ENCODE peak calls at places on chromosomes 6 and 20, in ten cellular contexts. Q is CD14-positive monocyte, S is astrocyte of the spinal cord, B is HFFc6, I is BJ, K is heart left ventricle, V is upper lobe of right lung, Y is IMR-90, E is natural killer cell, C is astrocyte of the cerebellum. N is an unnamed sample.

GRCh38 chr6:119627908-119628669 is 278.5 kb upstream of the MAN1A1 start:
- DNase-seq in Q (no peak), S (peak), B (no peak), I (no peak), K (no peak), V (no peak), Y (peak), E (no peak), C (no peak), N (no peak)

GRCh38 chr6:158038291-158039177 is 56.9 kb downstream of the SYNJ2 start:
- DNase-seq in Q (no peak), S (no peak), B (no peak), I (no peak), K (no peak), V (peak), Y (no peak), E (no peak), C (no peak), N (no peak)

GRCh38 chr6:170152989-170153388 is 137.9 kb downstream of the DLL1 start:
- DNase-seq in Q (no peak), S (peak), B (no peak), I (no peak), K (peak), V (peak), Y (no peak), E (no peak), C (peak), N (no peak)

GRCh38 chr6:135305684-135306083 is 124.6 kb downstream of the MYB start:
- DNase-seq in Q (no peak), S (no peak), B (no peak), I (no peak), K (no peak), V (no peak), Y (no peak), E (no peak), C (no peak), N (no peak)

GRCh38 chr20:20843982-20844381 is 131.5 kb upstream of the RALGAPA2 start:
- DNase-seq in Q (no peak), S (no peak), B (no peak), I (no peak), K (no peak), V (no peak), Y (no peak), E (no peak), C (no peak), N (no peak)

GRCh38 chr20:38156280-38156679 is 8.8 kb downstream of the TGM2 start:
- DNase-seq in Q (no peak), S (no peak), B (no peak), I (no peak), K (no peak), V (no peak), Y (no peak), E (no peak), C (no peak), N (no peak)

GRCh38 chr6:126716826-126717514 is 377.1 kb downstream of the CENPW start:
- DNase-seq in Q (no peak), S (no peak), B (no peak), I (no peak), K (no peak), V (no peak), Y (peak), E (no peak), C (no peak), N (no peak)

GRCh38 chr20:8424010-8424409 is 291.9 kb downstream of the PLCB1 start:
- DNase-seq in Q (no peak), S (peak), B (peak), I (no peak), K (no peak), V (no peak), Y (peak), E (no peak), C (no peak), N (no peak)

GRCh38 chr6:37709932-37710565 is 12.4 kb upstream of the MDGA1 start:
- DNase-seq in Q (no peak), S (no peak), B (no peak), I (no peak), K (no peak), V (no peak), Y (no peak), E (no peak), C (no peak), N (no peak)

GRCh38 chr6:14889172-14889571 is 356.7 kb upstream of the JARID2 start:
- DNase-seq in Q (no peak), S (no peak), B (peak), I (no peak), K (no peak), V (no peak), Y (peak), E (no peak), C (no peak), N (no peak)

GRCh38 chr6:1593958-1594314 is 15.8 kb upstream of the FOXC1 start:
- DNase-seq in Q (peak), S (no peak), B (no peak), I (no peak), K (no peak), V (no peak), Y (no peak), E (no peak), C (no peak), N (no peak)

GRCh38 chr6:127178746-127179145 is 60.3 kb downstream of the RSPO3 start:
- DNase-seq in Q (no peak), S (peak), B (no peak), I (no peak), K (no peak), V (no peak), Y (no peak), E (no peak), C (no peak), N (no peak)

GRCh38 chr20:23995905-23996666 is 7.5 kb upstream of the GGTLC1 start:
- DNase-seq in Q (no peak), S (peak), B (no peak), I (no peak), K (peak), V (peak), Y (peak), E (peak), C (peak), N (no peak)

GRCh38 chr20:32017711-32018251 is 7.5 kb downstream of the CCM2L start:
- DNase-seq in Q (no peak), S (no peak), B (no peak), I (no peak), K (no peak), V (peak), Y (no peak), E (no peak), C (no peak), N (peak)

GRCh38 chr6:96032646-96033045 is 16.9 kb downstream of the FUT9 start:
- DNase-seq in Q (no peak), S (no peak), B (no peak), I (no peak), K (no peak), V (no peak), Y (no peak), E (no peak), C (no peak), N (no peak)

GRCh38 chr20:7248392-7248992 is 481.0 kb downstream of the BMP2 start:
- DNase-seq in Q (no peak), S (no peak), B (no peak), I (no peak), K (no peak), V (no peak), Y (no peak), E (no peak), C (no peak), N (no peak)

GRCh38 chr6:21731411-21732031 is 138.0 kb downstream of the SOX4 start:
- DNase-seq in Q (no peak), S (peak), B (peak), I (no peak), K (no peak), V (no peak), Y (peak), E (no peak), C (peak), N (no peak)

GRCh38 chr6:6612308-6612707 is 23.8 kb downstream of the LY86 start:
- DNase-seq in Q (no peak), S (no peak), B (no peak), I (no peak), K (no peak), V (no peak), Y (no peak), E (no peak), C (no peak), N (no peak)

GRCh38 chr6:121791396-121792315 is 356.2 kb downstream of the GJA1 start:
- DNase-seq in Q (no peak), S (no peak), B (no peak), I (no peak), K (no peak), V (no peak), Y (no peak), E (no peak), C (no peak), N (no peak)

GRCh38 chr6:5766260-5766659 is 240.5 kb downstream of the NRN1 start:
- DNase-seq in Q (no peak), S (no peak), B (no peak), I (no peak), K (no peak), V (no peak), Y (no peak), E (no peak), C (no peak), N (no peak)

GRCh38 chr20:51828762-51829161 is 26.4 kb upstream of the SALL4 start:
- DNase-seq in Q (no peak), S (no peak), B (no peak), I (no peak), K (no peak), V (no peak), Y (no peak), E (no peak), C (no peak), N (no peak)

GRCh38 chr6:43391448-43392031 is 22.1 kb upstream of the ZNF318 start:
- DNase-seq in Q (no peak), S (no peak), B (no peak), I (no peak), K (no peak), V (no peak), Y (no peak), E (peak), C (no peak), N (no peak)

GRCh38 chr20:14986026-14986655 is 648.7 kb upstream of the FLRT3 start:
- DNase-seq in Q (no peak), S (peak), B (no peak), I (no peak), K (peak), V (peak), Y (no peak), E (no peak), C (no peak), N (no peak)

GRCh38 chr6:36920049-36920448 is 34.3 kb downstream of the C6orf89 start:
- DNase-seq in Q (no peak), S (no peak), B (no peak), I (no peak), K (no peak), V (no peak), Y (no peak), E (no peak), C (no peak), N (no peak)

GRCh38 chr6:27230758-27231111 is 16.8 kb upstream of the PRSS16 start:
- DNase-seq in Q (no peak), S (no peak), B (no peak), I (no peak), K (no peak), V (no peak), Y (no peak), E (no peak), C (no peak), N (no peak)

GRCh38 chr6:115704028-115704427 is 356.7 kb downstream of the FRK start:
- DNase-seq in Q (no peak), S (no peak), B (no peak), I (no peak), K (no peak), V (no peak), Y (no peak), E (no peak), C (no peak), N (no peak)

GRCh38 chr20:32963176-32963575 is 41.1 kb downstream of the SUN5 start:
- DNase-seq in Q (no peak), S (no peak), B (no peak), I (no peak), K (no peak), V (no peak), Y (no peak), E (no peak), C (no peak), N (no peak)

GRCh38 chr6:26412225-26412624 is 10.2 kb downstream of the BTN3A1 start:
- DNase-seq in Q (no peak), S (no peak), B (peak), I (no peak), K (no peak), V (no peak), Y (no peak), E (no peak), C (no peak), N (no peak)

GRCh38 chr6:39791311-39791710 is 865 bp upstream of the DAAM2 start:
- DNase-seq in Q (no peak), S (peak), B (no peak), I (no peak), K (no peak), V (no peak), Y (no peak), E (no peak), C (no peak), N (no peak)

GRCh38 chr6:109456710-109457595 is 1.4 kb upstream of the MICAL1 start:
- DNase-seq in Q (no peak), S (peak), B (peak), I (peak), K (peak), V (no peak), Y (peak), E (no peak), C (no peak), N (no peak)

GRCh38 chr6:30870546-30870945 is 13.8 kb upstream of the DDR1 start:
- DNase-seq in Q (no peak), S (no peak), B (no peak), I (no peak), K (no peak), V (no peak), Y (no peak), E (no peak), C (no peak), N (no peak)

GRCh38 chr6:90121982-90122381 is 174.7 kb downstream of the BACH2 start:
- DNase-seq in Q (no peak), S (no peak), B (peak), I (no peak), K (no peak), V (no peak), Y (peak), E (no peak), C (no peak), N (no peak)

GRCh38 chr6:90119618-90120017 is 177.0 kb downstream of the BACH2 start:
- DNase-seq in Q (no peak), S (no peak), B (no peak), I (no peak), K (no peak), V (no peak), Y (no peak), E (no peak), C (no peak), N (no peak)

GRCh38 chr6:90113389-90113788 is 183.3 kb downstream of the BACH2 start:
- DNase-seq in Q (no peak), S (no peak), B (no peak), I (no peak), K (no peak), V (no peak), Y (no peak), E (no peak), C (no peak), N (no peak)

GRCh38 chr6:90120327-90120726 is 176.3 kb downstream of the BACH2 start:
- DNase-seq in Q (no peak), S (no peak), B (no peak), I (no peak), K (no peak), V (no peak), Y (no peak), E (no peak), C (no peak), N (no peak)

GRCh38 chr6:90118581-90118980 is 178.1 kb downstream of the BACH2 start:
- DNase-seq in Q (no peak), S (no peak), B (no peak), I (no peak), K (no peak), V (no peak), Y (no peak), E (no peak), C (no peak), N (no peak)
- TF ChIP-seq CTCF in Q (no peak), S (no peak), B (no peak), I (no peak), K (peak), V (no peak), Y (no peak), E (no peak), C (no peak), N (no peak)

DNA sequence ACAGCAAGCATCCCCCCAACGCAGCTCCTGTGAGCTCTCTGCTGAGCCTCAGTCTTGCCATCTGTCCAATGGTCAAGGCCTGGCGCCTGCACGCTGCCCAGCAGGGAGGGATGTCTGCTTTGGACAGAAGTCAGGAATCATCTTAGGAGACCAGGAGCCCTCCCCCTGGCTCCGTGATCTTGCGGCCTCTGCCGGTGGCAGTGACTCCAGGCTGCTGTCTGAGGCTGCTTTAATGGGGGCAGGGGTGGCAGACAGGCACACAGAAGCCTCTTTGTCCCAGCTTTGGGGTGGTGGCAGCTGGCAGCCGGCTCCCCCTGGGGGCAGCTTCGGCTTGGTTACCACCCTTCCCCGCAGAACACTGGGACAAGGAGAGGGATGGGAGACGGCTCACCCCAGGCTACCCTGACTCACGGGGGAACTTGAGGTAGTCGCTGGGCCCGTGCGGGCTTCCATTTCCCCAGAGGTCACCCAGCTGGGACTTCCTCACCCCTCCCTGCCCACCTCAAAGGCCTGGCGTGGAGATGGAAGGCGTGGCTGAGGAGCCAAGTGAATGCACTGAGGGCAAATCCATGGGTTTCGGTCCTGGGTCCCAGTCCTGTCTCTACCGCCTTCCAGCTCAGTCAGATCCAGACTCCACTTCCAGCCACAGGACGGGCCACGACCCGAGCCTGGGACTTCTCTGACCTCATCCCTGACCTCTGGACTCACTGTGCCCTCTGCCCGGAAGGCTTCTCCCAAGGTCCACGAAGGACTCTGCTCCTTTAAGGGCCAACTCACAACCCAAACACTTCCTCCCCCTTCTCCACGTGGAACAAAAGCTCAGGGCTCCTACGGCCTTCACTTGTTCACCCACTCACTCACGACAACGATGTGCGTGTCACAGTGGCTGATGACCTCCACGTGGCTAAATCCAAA is 14.8 kb downstream of the PEDS1 start:
- DNase-seq in Q (no peak), S (no peak), B (no peak), I (no peak), K (peak), V (no peak), Y (no peak), E (no peak), C (no peak), N (no peak)
- TF ChIP-seq CTCF in Q (no peak), S (peak), B (no peak), I (peak), K (no peak), V (no peak), Y (no peak), E (no peak), C (peak), N (no peak)

DNA sequence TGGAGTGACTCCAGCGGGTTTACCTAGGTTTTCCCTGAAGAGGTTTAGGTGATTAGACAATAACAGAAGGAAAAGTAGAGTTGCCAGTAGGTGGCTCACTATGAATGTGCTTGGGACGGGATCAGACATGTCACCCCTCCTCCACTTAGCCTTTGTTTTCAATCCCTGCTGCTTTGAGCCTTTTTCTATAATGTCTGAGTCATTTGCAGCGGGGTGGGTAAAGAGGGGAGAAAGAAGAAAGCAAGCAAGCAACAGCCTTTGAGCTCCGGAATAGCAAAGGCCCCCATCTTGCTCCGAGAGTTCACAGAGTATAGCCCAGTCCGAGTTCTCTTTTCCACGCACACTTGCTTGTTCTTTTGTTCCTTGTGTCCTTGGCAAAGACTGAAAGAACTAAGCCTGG is 129.1 kb downstream of the PACRG start:
- DNase-seq in Q (no peak), S (peak), B (peak), I (peak), K (no peak), V (no peak), Y (peak), E (no peak), C (peak), N (no peak)
- TF ChIP-seq CTCF in Q (no peak), S (peak), B (peak), I (peak), K (peak), V (peak), Y (peak), E (no peak), C (peak), N (peak)

DNA sequence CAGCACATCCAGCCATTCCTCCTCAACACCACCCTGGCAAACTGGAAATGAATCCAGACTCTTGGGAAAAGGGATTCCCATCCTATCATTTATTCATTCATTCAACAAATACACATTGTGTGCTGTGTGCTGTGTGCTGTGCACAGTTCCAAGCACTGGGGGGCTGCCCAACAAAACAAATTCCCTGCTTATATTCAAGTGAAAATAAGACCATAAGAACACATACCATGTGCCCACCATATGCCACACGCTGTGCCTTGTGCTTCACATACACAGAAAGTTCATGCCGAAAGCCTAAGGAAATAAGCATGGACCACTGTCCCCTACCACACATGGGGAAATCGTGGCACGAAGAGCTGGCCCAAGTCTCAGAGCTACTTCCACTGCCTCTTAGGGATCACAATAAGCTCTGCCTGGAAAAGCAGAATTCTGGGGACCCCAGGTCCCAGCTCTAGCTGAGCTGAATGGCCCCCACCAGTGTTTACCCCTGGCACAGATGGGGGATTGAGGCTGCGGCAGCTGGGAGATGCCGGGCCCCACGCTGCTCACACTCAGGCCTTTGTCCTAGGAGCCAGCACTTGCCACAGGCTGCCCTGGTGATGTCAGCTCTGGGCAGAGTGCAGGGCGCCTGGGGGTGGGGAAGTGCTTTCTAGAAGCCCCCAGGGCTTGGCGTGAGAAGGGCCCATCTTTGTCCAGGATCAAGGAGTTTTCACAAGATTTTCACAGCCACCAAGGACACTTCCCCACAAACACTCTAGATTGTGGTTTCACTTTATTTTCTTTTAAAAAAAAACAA is 99.6 kb downstream of the PREX1 start:
- DNase-seq in Q (no peak), S (no peak), B (no peak), I (no peak), K (no peak), V (no peak), Y (no peak), E (no peak), C (no peak), N (no peak)
- TF ChIP-seq CTCF in Q (no peak), S (no peak), B (no peak), I (no peak), K (no peak), V (no peak), Y (no peak), E (no peak), C (no peak), N (no peak)

DNA sequence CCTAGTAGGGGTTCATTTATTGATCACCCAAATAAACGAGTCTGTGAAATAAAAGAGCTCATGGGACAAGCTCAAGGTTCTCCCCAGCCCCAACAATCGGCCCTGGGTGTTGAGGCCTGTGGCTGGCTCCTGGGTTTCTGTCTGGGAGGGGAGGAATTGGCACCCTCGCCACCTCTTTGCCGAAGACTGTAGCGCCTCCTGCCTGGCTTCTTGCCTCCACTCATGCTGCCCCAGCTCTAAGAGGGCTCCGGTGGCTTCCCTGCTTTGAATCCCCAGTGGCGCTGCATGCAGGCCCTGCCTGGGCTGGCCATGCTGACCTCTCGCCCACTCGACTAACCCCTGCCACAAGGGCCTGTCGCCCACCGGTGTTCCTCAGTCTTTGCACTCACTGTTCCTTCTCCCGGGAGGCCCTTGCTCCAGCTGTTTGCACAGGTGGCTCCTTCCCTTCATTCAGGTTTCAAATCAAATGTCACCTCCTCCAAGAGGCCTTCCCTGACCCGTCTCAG is 5.4 kb downstream of the MLN start:
- DNase-seq in Q (no peak), S (no peak), B (no peak), I (no peak), K (no peak), V (no peak), Y (no peak), E (no peak), C (no peak), N (no peak)
- TF ChIP-seq CTCF in Q (no peak), S (no peak), B (peak), I (no peak), K (no peak), V (no peak), Y (no peak), E (no peak), C (no peak), N (no peak)

N was measured in progenitor cell of endocrine pancreas.